ENCODE peak calls at places on chromosomes 3 and 15, in nine cellular contexts. P, A, G, F, Q, R, B, C and N are unnamed samples.

GRCh38 chr3:13228584-13228983 is 155.4 kb upstream of the IQSEC1 start:
- DNase-seq in A (no peak), B (no peak), F (no peak), Q (no peak), R (no peak), G (no peak), P (no peak), C (no peak), N (no peak)

GRCh38 chr3:173911446-173911845 is 513.9 kb downstream of the NLGN1 start:
- DNase-seq in R (no peak), G (no peak), C (no peak), P (peak; percentile 42), A (no peak), B (no peak), Q (no peak), F (no peak), N (no peak)

GRCh38 chr3:31896643-31897433 is 84.2 kb downstream of the OSBPL10 start:
- DNase-seq in B (no peak), P (no peak), R (no peak), Q (no peak), C (no peak), A (no peak), G (no peak), F (no peak), N (peak; percentile 69)

GRCh38 chr3:52444860-52445793 is at the start of gene SEMA3G:
- DNase-seq in B (peak; percentile 73), F (peak; percentile 48), P (no peak), A (peak; percentile 88), C (peak; percentile 72), G (peak; percentile 69), R (peak; percentile 84), Q (peak; percentile 84), N (peak; percentile 90)

GRCh38 chr15:63052128-63052826 is 9.7 kb downstream of the TPM1 start:
- DNase-seq in F (no peak), P (no peak), R (no peak), C (no peak), A (peak; percentile 19), B (peak; percentile 13), Q (no peak), G (no peak), N (no peak)

GRCh38 chr3:172106989-172107388 is 67.6 kb downstream of the FNDC3B start:
- DNase-seq in P (peak; percentile 61), G (no peak), C (peak; percentile 92), B (no peak), Q (no peak), R (no peak), A (no peak), F (no peak), N (no peak)

GRCh38 chr3:39410893-39411292 is 4.4 kb downstream of the RPSA start:
- DNase-seq in B (no peak), P (no peak), R (no peak), F (no peak), G (no peak), Q (no peak), C (no peak), A (no peak), N (no peak)

GRCh38 chr3:156479574-156479973 is 75.3 kb downstream of the SSR3 start:
- DNase-seq in P (no peak), Q (no peak), R (no peak), A (no peak), G (no peak), C (no peak), F (no peak), B (no peak), N (no peak)

GRCh38 chr3:102092617-102093466 is 243.5 kb downstream of the NFKBIZ start:
- DNase-seq in C (no peak), G (peak; percentile 83), R (no peak), P (peak; percentile 87), F (no peak), A (peak; percentile 53), Q (no peak), B (peak; percentile 47), N (no peak)

GRCh38 chr15:82647835-82648256 is 683 bp upstream of the CPEB1 start:
- DNase-seq in C (no peak), F (no peak), Q (peak; percentile 84), B (no peak), G (no peak), R (peak; percentile 60), P (no peak), A (no peak), N (no peak)

GRCh38 chr3:102466001-102466400 is 31.2 kb downstream of the ZPLD1 start:
- DNase-seq in F (no peak), R (no peak), P (no peak), C (no peak), G (no peak), B (no peak), Q (no peak), A (no peak), N (no peak)

GRCh38 chr3:152403632-152404066 is 134.9 kb downstream of the MBNL1 start:
- DNase-seq in F (no peak), B (peak; percentile 90), P (peak; percentile 37), Q (no peak), G (no peak), C (no peak), A (no peak), R (no peak), N (no peak)

GRCh38 chr15:100833432-100834389 is 45.9 kb upstream of the ALDH1A3 start:
- DNase-seq in Q (no peak), R (no peak), C (peak; percentile 8), G (no peak), A (no peak), B (no peak), P (no peak), F (no peak), N (no peak)
- H2AFZ ChIP-seq in Q (no peak overlapping the region), R (no peak overlapping the region), C (peak overlapping the region; percentile 52), G (no peak overlapping the region), A (no peak overlapping the region), B (no peak overlapping the region), P (peak overlapping the region; percentile 27), F (peak overlapping the region; percentile 44), N (no peak overlapping the region)

GRCh38 chr3:11138371-11138770 is 15.9 kb upstream of the HRH1 start:
- DNase-seq in R (no peak), A (no peak), G (no peak), F (no peak), C (no peak), Q (no peak), B (no peak), P (no peak), N (no peak)

GRCh38 chr3:11136116-11136515 is 18.2 kb upstream of the HRH1 start:
- DNase-seq in R (no peak), Q (no peak), F (no peak), C (no peak), G (no peak), A (peak; percentile 46), B (peak; percentile 15), P (peak; percentile 45), N (no peak)

GRCh38 chr3:11134794-11135193 is 19.5 kb upstream of the HRH1 start:
- DNase-seq in G (no peak), Q (no peak), C (no peak), R (no peak), B (peak; percentile 56), A (peak; percentile 83), F (no peak), P (no peak), N (no peak)

GRCh38 chr3:11137627-11137959 is 16.7 kb upstream of the HRH1 start:
- DNase-seq in Q (no peak), G (no peak), B (no peak), A (no peak), F (no peak), C (no peak), R (no peak), P (no peak), N (no peak)

DNA sequence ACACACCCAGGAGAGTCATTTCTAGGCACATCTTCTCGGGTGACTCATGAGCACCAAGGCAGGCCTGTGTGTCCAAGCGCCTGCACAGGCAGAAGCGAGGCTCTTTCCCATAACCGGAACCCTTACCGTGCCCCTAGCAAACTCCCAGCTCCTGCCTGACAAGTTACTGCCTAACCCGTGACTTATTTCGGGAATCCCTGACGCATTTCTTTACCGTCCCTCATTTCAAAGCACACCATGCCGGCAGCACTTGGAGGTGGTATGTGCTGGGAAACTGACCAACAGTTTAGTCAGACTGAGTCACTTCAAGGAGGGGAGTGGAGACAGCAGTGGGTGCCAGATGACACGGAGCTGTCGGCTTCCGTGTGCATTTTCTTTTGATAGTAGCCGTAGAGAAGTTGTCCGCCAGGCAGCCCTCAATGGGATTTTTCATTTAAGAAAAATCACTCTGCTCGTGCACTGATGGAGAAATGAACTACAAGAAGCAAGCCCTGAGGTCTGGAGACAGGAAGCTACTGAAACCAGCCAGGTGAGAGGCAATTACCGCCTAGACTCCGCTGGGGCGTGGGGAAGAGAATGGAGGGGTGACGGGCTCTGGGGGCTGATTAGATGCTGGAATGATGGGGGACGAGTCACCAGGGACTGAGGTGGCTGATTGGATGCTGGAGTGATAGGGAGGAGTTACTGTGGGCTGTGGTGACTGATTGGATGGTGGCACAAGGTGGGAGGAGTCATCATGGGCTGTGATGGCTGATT is 17.2 kb upstream of the HRH1 start:
- DNase-seq in F (peak; percentile 97), P (peak; percentile 100), R (no peak), A (peak; percentile 100), B (peak; percentile 98), Q (peak; percentile 88), C (no peak), G (peak; percentile 75), N (peak; percentile 61)
- H3K4me3 ChIP-seq in F (peak overlapping the region; percentile 65), P (peak overlapping the region; percentile 67), R (no peak overlapping the region), A (peak overlapping the region; percentile 71), B (peak overlapping the region; percentile 71), Q (peak overlapping the region; percentile 52), C (no peak overlapping the region), G (peak overlapping the region; percentile 49), N (no peak overlapping the region)

GRCh38 chr3:27508421-27508820 is 24.2 kb upstream of the SLC4A7 start:
- DNase-seq in F (no peak), C (no peak), R (no peak), G (no peak), P (no peak), Q (no peak), B (no peak), A (peak; percentile 42), N (no peak)

GRCh38 chr3:27507111-27507510 is 22.9 kb upstream of the SLC4A7 start:
- DNase-seq in B (no peak), P (no peak), C (no peak), Q (no peak), G (no peak), R (no peak), A (no peak), F (no peak), N (peak; percentile 32)

GRCh38 chr3:27504749-27505148 is 20.6 kb upstream of the SLC4A7 start:
- DNase-seq in R (no peak), P (peak; percentile 40), C (no peak), Q (no peak), B (no peak), F (no peak), A (no peak), G (no peak), N (no peak)

GRCh38 chr3:27509376-27509775 is 25.2 kb upstream of the SLC4A7 start:
- DNase-seq in B (no peak), Q (no peak), C (no peak), R (no peak), F (no peak), G (no peak), A (no peak), P (no peak), N (peak; percentile 45)

GRCh38 chr3:27507515-27508266 is 23.5 kb upstream of the SLC4A7 start:
- DNase-seq in G (peak; percentile 73), A (no peak), R (no peak), P (peak; percentile 57), F (peak; percentile 75), C (no peak), B (no peak), Q (no peak), N (peak; percentile 23)
- H3K4me1 ChIP-seq in G (peaks cover 11% of the 10 kb centered on the region), A (peaks cover 22% of the 10 kb centered on the region), R (peaks cover 13% of the 10 kb centered on the region), P (peaks cover 11% of the 10 kb centered on the region), F (peaks cover 24% of the 10 kb centered on the region), C (no peaks in the 10 kb centered on the region), B (peaks cover 4% of the 10 kb centered on the region), Q (no peaks in the 10 kb centered on the region), N (no peaks in the 10 kb centered on the region)

GRCh38 chr15:50556642-50557371 is 10.3 kb upstream of the USP50 start:
- DNase-seq in B (no peak), P (no peak), A (no peak), F (no peak), C (no peak), Q (no peak), G (no peak), R (no peak), N (no peak)
- H2AFZ ChIP-seq in B (no peak overlapping the region), P (no peak overlapping the region), A (no peak overlapping the region), F (no peak overlapping the region), C (no peak overlapping the region), Q (no peak overlapping the region), G (no peak overlapping the region), R (no peak overlapping the region), N (no peak overlapping the region)